ENCODE peak calls at places on chromosomes 7 and 10, in six cellular contexts. One of them, this sample, is unnamed.

GRCh38 chr10:29377333-29377961 is 88.6 kb downstream of the LYZL1 start:
- DNase-seq in stomach: no peak
- DNase-seq in psoas muscle: no peak
- DNase-seq in ascending aorta: peak; percentile 35
- DNase-seq in neuronal stem cell: no peak
- DNase-seq in heart left ventricle: no peak
- DNase-seq in this sample: no peak

GRCh38 chr10:63166742-63167258 is 33.7 kb downstream of the NRBF2 start:
- DNase-seq in ascending aorta: no peak
- DNase-seq in psoas muscle: no peak
- DNase-seq in stomach: no peak
- DNase-seq in neuronal stem cell: peak; percentile 51
- DNase-seq in heart left ventricle: peak; percentile 32
- DNase-seq in this sample: no peak

GRCh38 chr7:13778967-13779366 is 210.5 kb downstream of the ETV1 start:
- DNase-seq in neuronal stem cell: no peak
- DNase-seq in heart left ventricle: no peak
- DNase-seq in stomach: no peak
- DNase-seq in ascending aorta: no peak
- DNase-seq in psoas muscle: no peak
- DNase-seq in this sample: no peak

GRCh38 chr7:129559564-129559963 is 52.0 kb upstream of the NRF1 start:
- DNase-seq in stomach: no peak
- DNase-seq in neuronal stem cell: no peak
- DNase-seq in psoas muscle: no peak
- DNase-seq in heart left ventricle: no peak
- DNase-seq in ascending aorta: no peak
- DNase-seq in this sample: no peak

GRCh38 chr7:131276190-131276589 is 51.5 kb upstream of the MKLN1 start:
- DNase-seq in ascending aorta: no peak
- DNase-seq in neuronal stem cell: no peak
- DNase-seq in heart left ventricle: no peak
- DNase-seq in stomach: no peak
- DNase-seq in psoas muscle: no peak
- DNase-seq in this sample: no peak

GRCh38 chr7:108156897-108157605 is 26.9 kb upstream of the LAMB4 start:
- DNase-seq in neuronal stem cell: no peak
- DNase-seq in psoas muscle: no peak
- DNase-seq in ascending aorta: no peak
- DNase-seq in heart left ventricle: no peak
- DNase-seq in stomach: no peak
- DNase-seq in this sample: no peak

GRCh38 chr7:154854836-154855235 is 148.1 kb downstream of the PAXIP1 start:
- DNase-seq in stomach: no peak
- DNase-seq in neuronal stem cell: no peak
- DNase-seq in psoas muscle: no peak
- DNase-seq in ascending aorta: no peak
- DNase-seq in heart left ventricle: no peak
- DNase-seq in this sample: no peak

GRCh38 chr10:59098387-59098786 is 78.1 kb upstream of the PHYHIPL start:
- DNase-seq in stomach: no peak
- DNase-seq in ascending aorta: no peak
- DNase-seq in neuronal stem cell: no peak
- DNase-seq in psoas muscle: peak; percentile 17
- DNase-seq in heart left ventricle: no peak
- DNase-seq in this sample: no peak

GRCh38 chr7:36468361-36469140 is 78.9 kb downstream of the ANLN start:
- DNase-seq in stomach: no peak
- DNase-seq in psoas muscle: no peak
- DNase-seq in heart left ventricle: no peak
- DNase-seq in neuronal stem cell: no peak
- DNase-seq in ascending aorta: no peak
- DNase-seq in this sample: no peak

GRCh38 chr10:83990126-83990525 is 149.2 kb upstream of the GHITM start:
- DNase-seq in stomach: no peak
- DNase-seq in ascending aorta: no peak
- DNase-seq in psoas muscle: no peak
- DNase-seq in heart left ventricle: no peak
- DNase-seq in neuronal stem cell: no peak
- DNase-seq in this sample: no peak

GRCh38 chr10:110217609-110218008 is 10.2 kb downstream of the MXI1 start:
- DNase-seq in stomach: no peak
- DNase-seq in heart left ventricle: no peak
- DNase-seq in neuronal stem cell: no peak
- DNase-seq in ascending aorta: no peak
- DNase-seq in psoas muscle: no peak
- DNase-seq in this sample: no peak

GRCh38 chr7:41881313-41882130 is 178.6 kb upstream of the INHBA start:
- DNase-seq in ascending aorta: peak; percentile 78
- DNase-seq in neuronal stem cell: no peak
- DNase-seq in stomach: no peak
- DNase-seq in heart left ventricle: peak; percentile 36
- DNase-seq in psoas muscle: no peak
- DNase-seq in this sample: peak; percentile 48

GRCh38 chr10:59550061-59550460 is 159.6 kb downstream of the SLC16A9 start:
- DNase-seq in psoas muscle: no peak
- DNase-seq in stomach: no peak
- DNase-seq in ascending aorta: no peak
- DNase-seq in heart left ventricle: no peak
- DNase-seq in neuronal stem cell: no peak
- DNase-seq in this sample: no peak

GRCh38 chr7:15891151-15891842 is 204.8 kb upstream of the MEOX2 start:
- DNase-seq in psoas muscle: no peak
- DNase-seq in heart left ventricle: no peak
- DNase-seq in ascending aorta: no peak
- DNase-seq in neuronal stem cell: no peak
- DNase-seq in stomach: no peak
- DNase-seq in this sample: no peak

GRCh38 chr7:137898839-137899681 is 52.3 kb upstream of the DGKI start:
- DNase-seq in heart left ventricle: peak; percentile 84
- DNase-seq in psoas muscle: peak; percentile 86
- DNase-seq in ascending aorta: peak; percentile 91
- DNase-seq in neuronal stem cell: peak; percentile 72
- DNase-seq in stomach: peak; percentile 83
- DNase-seq in this sample: peak; percentile 75

GRCh38 chr7:106848851-106849442 is 16.1 kb upstream of the PIK3CG start:
- DNase-seq in heart left ventricle: no peak
- DNase-seq in ascending aorta: no peak
- DNase-seq in psoas muscle: no peak
- DNase-seq in neuronal stem cell: no peak
- DNase-seq in stomach: no peak
- DNase-seq in this sample: no peak

GRCh38 chr10:100743626-100744135 is 1.7 kb upstream of the PAX2 start:
- DNase-seq in psoas muscle: no peak
- DNase-seq in stomach: peak; percentile 52
- DNase-seq in ascending aorta: no peak
- DNase-seq in heart left ventricle: peak; percentile 31
- DNase-seq in neuronal stem cell: no peak
- DNase-seq in this sample: no peak

GRCh38 chr10:24814568-24815313 is 91.1 kb upstream of the ARHGAP21 start:
- DNase-seq in heart left ventricle: no peak
- DNase-seq in psoas muscle: no peak
- DNase-seq in neuronal stem cell: no peak
- DNase-seq in ascending aorta: no peak
- DNase-seq in stomach: no peak
- DNase-seq in this sample: no peak

GRCh38 chr7:99014113-99014985 is 129.6 kb downstream of the SMURF1 start:
- DNase-seq in ascending aorta: peak; percentile 45
- DNase-seq in stomach: peak; percentile 17
- DNase-seq in psoas muscle: no peak
- DNase-seq in heart left ventricle: no peak
- DNase-seq in neuronal stem cell: no peak
- DNase-seq in this sample: no peak

GRCh38 chr7:149855368-149856305 is 17.5 kb downstream of the ZNF862 start:
- DNase-seq in stomach: no peak
- DNase-seq in psoas muscle: no peak
- DNase-seq in ascending aorta: no peak
- DNase-seq in heart left ventricle: no peak
- DNase-seq in neuronal stem cell: no peak
- DNase-seq in this sample: no peak

GRCh38 chr7:156979711-156980110 is 30.2 kb downstream of the NOM1 start:
- DNase-seq in psoas muscle: no peak
- DNase-seq in stomach: no peak
- DNase-seq in ascending aorta: no peak
- DNase-seq in heart left ventricle: no peak
- DNase-seq in neuronal stem cell: no peak
- DNase-seq in this sample: no peak

GRCh38 chr10:62815373-62816111 is 624 bp downstream of the EGR2 start:
- DNase-seq in heart left ventricle: no peak
- DNase-seq in ascending aorta: no peak
- DNase-seq in neuronal stem cell: no peak
- DNase-seq in psoas muscle: peak; percentile 16
- DNase-seq in stomach: no peak
- DNase-seq in this sample: peak; percentile 48

GRCh38 chr7:48643420-48644013 is 280.8 kb upstream of the CDC14C start:
- DNase-seq in heart left ventricle: no peak
- DNase-seq in psoas muscle: no peak
- DNase-seq in neuronal stem cell: no peak
- DNase-seq in ascending aorta: no peak
- DNase-seq in stomach: no peak
- DNase-seq in this sample: no peak

GRCh38 chr10:17607603-17608332 is 9.4 kb downstream of the HACD1 start:
- DNase-seq in stomach: no peak
- DNase-seq in neuronal stem cell: peak; percentile 39
- DNase-seq in psoas muscle: no peak
- DNase-seq in heart left ventricle: no peak
- DNase-seq in ascending aorta: no peak
- DNase-seq in this sample: peak; percentile 24

GRCh38 chr10:36441557-36441956 is 683.8 kb upstream of the ANKRD30A start:
- DNase-seq in heart left ventricle: no peak
- DNase-seq in ascending aorta: no peak
- DNase-seq in neuronal stem cell: no peak
- DNase-seq in stomach: no peak
- DNase-seq in psoas muscle: no peak
- DNase-seq in this sample: no peak

GRCh38 chr7:35518767-35519166 is 176.2 kb downstream of the HERPUD2 start:
- DNase-seq in heart left ventricle: no peak
- DNase-seq in stomach: no peak
- DNase-seq in psoas muscle: no peak
- DNase-seq in ascending aorta: no peak
- DNase-seq in neuronal stem cell: no peak
- DNase-seq in this sample: no peak

GRCh38 chr7:41916450-41916927 is 213.6 kb upstream of the INHBA start:
- DNase-seq in psoas muscle: no peak
- DNase-seq in stomach: no peak
- DNase-seq in ascending aorta: peak; percentile 76
- DNase-seq in neuronal stem cell: no peak
- DNase-seq in heart left ventricle: no peak
- DNase-seq in this sample: no peak

GRCh38 chr7:99024066-99024465 is 119.8 kb downstream of the SMURF1 start:
- DNase-seq in neuronal stem cell: no peak
- DNase-seq in heart left ventricle: no peak
- DNase-seq in stomach: no peak
- DNase-seq in psoas muscle: no peak
- DNase-seq in ascending aorta: peak; percentile 9
- DNase-seq in this sample: no peak

GRCh38 chr7:78568690-78569089 is 770.1 kb downstream of the PHTF2 start:
- DNase-seq in stomach: no peak
- DNase-seq in ascending aorta: no peak
- DNase-seq in heart left ventricle: no peak
- DNase-seq in neuronal stem cell: no peak
- DNase-seq in psoas muscle: no peak
- DNase-seq in this sample: no peak

DNA sequence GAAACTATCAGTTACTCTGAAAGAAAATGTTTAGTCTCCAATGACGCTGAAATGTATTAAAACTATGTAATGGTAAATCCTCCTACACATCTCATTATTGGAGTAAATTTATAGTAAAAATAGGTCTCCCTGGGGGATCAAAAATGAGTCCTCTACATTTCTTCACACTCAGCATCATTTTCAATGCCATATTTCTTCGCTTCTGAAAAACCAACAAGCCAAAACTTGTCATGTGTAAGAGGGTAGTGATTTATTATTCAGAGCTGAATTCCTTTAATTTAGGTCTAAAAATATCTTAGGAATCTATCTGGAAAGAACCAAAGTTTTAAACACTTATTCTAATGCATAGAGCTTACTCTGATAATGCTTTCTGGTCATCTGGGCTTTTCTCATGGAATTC is 3.0 kb downstream of the PDK4 start:
- DNase-seq in heart left ventricle: no peak
- DNase-seq in ascending aorta: no peak
- DNase-seq in neuronal stem cell: no peak
- DNase-seq in psoas muscle: no peak
- DNase-seq in stomach: no peak
- DNase-seq in this sample: no peak
- H3K4me1 ChIP-seq in heart left ventricle: peaks cover 12% of the 10 kb centered on the region
- H3K4me1 ChIP-seq in ascending aorta: peaks cover 22% of the 10 kb centered on the region
- H3K4me1 ChIP-seq in neuronal stem cell: no peaks in the 10 kb centered on the region
- H3K4me1 ChIP-seq in psoas muscle: peaks cover 66% of the 10 kb centered on the region
- H3K4me1 ChIP-seq in stomach: peaks cover 57% of the 10 kb centered on the region
- H3K4me1 ChIP-seq in this sample: peaks cover 5% of the 10 kb centered on the region

DNA sequence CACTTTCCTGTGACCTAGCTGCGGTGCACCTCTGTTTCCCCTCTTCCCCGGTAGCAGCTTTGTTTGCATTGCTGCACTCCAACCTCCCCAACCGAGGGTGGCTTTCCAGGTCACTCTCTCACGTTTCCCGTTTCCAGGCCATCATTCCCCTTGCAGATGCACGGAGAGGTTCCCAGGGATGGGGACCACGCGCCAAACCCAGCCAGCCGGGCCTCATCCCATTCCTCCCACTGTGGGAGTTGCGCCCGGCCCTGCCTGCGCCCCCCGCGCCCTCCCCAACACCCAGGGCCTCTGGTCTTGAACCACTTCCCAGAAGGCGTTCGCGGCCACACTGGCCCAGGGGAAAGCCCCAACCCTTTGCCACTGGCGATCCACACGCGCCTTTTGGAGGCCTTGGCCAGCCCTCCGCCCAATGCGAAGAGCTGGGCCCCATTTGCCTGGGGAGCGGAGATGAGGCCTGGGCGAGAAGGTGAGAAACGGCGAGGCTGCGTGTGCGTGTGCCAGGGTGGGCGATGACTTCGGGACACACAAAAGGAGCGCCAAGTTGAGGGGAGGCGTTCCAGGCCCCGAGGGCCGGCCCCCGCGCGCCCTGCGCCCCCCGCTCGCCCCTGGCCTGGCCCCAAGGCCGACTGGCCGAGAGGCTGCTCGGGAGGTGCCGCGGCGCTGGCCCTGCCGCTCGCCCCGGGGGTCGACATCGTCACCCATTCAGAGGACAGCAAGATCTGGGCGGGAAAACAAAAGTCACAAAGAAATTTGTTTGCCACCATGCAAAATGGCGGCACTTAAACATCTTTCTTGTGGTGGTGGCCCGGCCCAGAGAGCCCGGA is 15.9 kb downstream of the SKIDA1 start:
- DNase-seq in stomach: no peak
- DNase-seq in neuronal stem cell: no peak
- DNase-seq in psoas muscle: no peak
- DNase-seq in ascending aorta: no peak
- DNase-seq in heart left ventricle: no peak
- DNase-seq in this sample: no peak
- H3K4me1 ChIP-seq in stomach: peaks cover 8% of the 10 kb centered on the region
- H3K4me1 ChIP-seq in neuronal stem cell: peaks cover 26% of the 10 kb centered on the region
- H3K4me1 ChIP-seq in psoas muscle: no peaks in the 10 kb centered on the region
- H3K4me1 ChIP-seq in ascending aorta: no peaks in the 10 kb centered on the region
- H3K4me1 ChIP-seq in heart left ventricle: no peaks in the 10 kb centered on the region
- H3K4me1 ChIP-seq in this sample: peaks cover 5% of the 10 kb centered on the region

GRCh38 chr10:22638863-22639262 is 75.5 kb downstream of the PIP4K2A start:
- DNase-seq in neuronal stem cell: no peak
- DNase-seq in psoas muscle: no peak
- DNase-seq in ascending aorta: no peak
- DNase-seq in stomach: no peak
- DNase-seq in heart left ventricle: no peak
- DNase-seq in this sample: no peak
- H3K4me1 ChIP-seq in neuronal stem cell: peaks cover 10% of the 10 kb centered on the region
- H3K4me1 ChIP-seq in psoas muscle: no peaks in the 10 kb centered on the region
- H3K4me1 ChIP-seq in ascending aorta: no peaks in the 10 kb centered on the region
- H3K4me1 ChIP-seq in stomach: peaks cover 8% of the 10 kb centered on the region
- H3K4me1 ChIP-seq in heart left ventricle: no peaks in the 10 kb centered on the region
- H3K4me1 ChIP-seq in this sample: no peaks in the 10 kb centered on the region

GRCh38 chr10:50417906-50418697 is 166.8 kb upstream of the ASAH2 start:
- DNase-seq in stomach: peak; percentile 62
- DNase-seq in heart left ventricle: peak; percentile 79
- DNase-seq in neuronal stem cell: peak; percentile 38
- DNase-seq in psoas muscle: peak; percentile 81
- DNase-seq in ascending aorta: peak; percentile 79
- DNase-seq in this sample: peak; percentile 80
- H3K4me1 ChIP-seq in stomach: peaks cover 55% of the 10 kb centered on the region
- H3K4me1 ChIP-seq in heart left ventricle: peaks cover 4% of the 10 kb centered on the region
- H3K4me1 ChIP-seq in neuronal stem cell: no peaks in the 10 kb centered on the region
- H3K4me1 ChIP-seq in psoas muscle: peaks cover 29% of the 10 kb centered on the region
- H3K4me1 ChIP-seq in ascending aorta: peaks cover 12% of the 10 kb centered on the region
- H3K4me1 ChIP-seq in this sample: no peaks in the 10 kb centered on the region